ENCODE peak calls at places on chromosome 1, in ten cellular contexts. O is adrenal gland, H is thoracic aorta, R is kidney, D is fibroblast of mammary gland, E is stomach, K is kidney epithelial cell, J is OCI-LY7, C is sigmoid colon, X is AG09309. F is an unnamed sample.

GRCh38 chr1:168767885-168768584 is 39.0 kb upstream of the DPT start:
- DNase-seq in O (peak; percentile 26), H (no peak), R (peak; percentile 52), D (peak; percentile 79), E (peak; percentile 32), K (no peak), J (no peak), C (peak; percentile 78), X (no peak), F (peak; percentile 63)

GRCh38 chr1:39164256-39164655 is 40.2 kb upstream of the MACF1 start:
- DNase-seq in O (no peak), H (no peak), R (no peak), D (no peak), E (no peak), K (no peak), J (no peak), C (no peak), X (no peak), F (no peak)

GRCh38 chr1:227926896-227927885 is 20.5 kb downstream of the WNT9A start:
- DNase-seq in O (no peak), H (no peak), R (peak; percentile 54), D (no peak), E (no peak), K (no peak), J (no peak), C (no peak), X (no peak), F (no peak)

GRCh38 chr1:41823453-41823852 is 95.3 kb downstream of the HIVEP3 start:
- DNase-seq in O (no peak), H (no peak), R (no peak), D (no peak), E (peak; percentile 44), K (no peak), J (no peak), C (no peak), X (no peak), F (peak; percentile 11)

GRCh38 chr1:225658041-225658440 is 5.1 kb upstream of the ENAH start:
- DNase-seq in O (no peak), H (no peak), R (no peak), D (no peak), E (no peak), K (no peak), J (no peak), C (no peak), X (no peak), F (no peak)

GRCh38 chr1:84823991-84824390 is 69.0 kb downstream of the LPAR3 start:
- DNase-seq in O (no peak), H (no peak), R (no peak), D (no peak), E (no peak), K (no peak), J (no peak), C (no peak), X (no peak), F (no peak)

GRCh38 chr1:145688924-145689323 is 18.2 kb downstream of the PDZK1 start:
- DNase-seq in O (no peak), H (no peak), R (no peak), D (no peak), E (no peak), K (no peak), J (no peak), C (no peak), X (no peak), F (no peak)

GRCh38 chr1:39214021-39214713 is 9.7 kb downstream of the MACF1 start:
- DNase-seq in O (no peak), H (no peak), R (no peak), D (no peak), E (no peak), K (no peak), J (no peak), C (no peak), X (no peak), F (no peak)

GRCh38 chr1:11339346-11340247 is 66.6 kb downstream of the UBIAD1 start:
- DNase-seq in O (no peak), H (no peak), R (peak; percentile 62), D (no peak), E (no peak), K (no peak), J (no peak), C (no peak), X (no peak), F (no peak)

GRCh38 chr1:151949371-151950193 is 40.3 kb upstream of the THEM4 start:
- DNase-seq in O (peak; percentile 66), H (no peak), R (peak; percentile 76), D (no peak), E (no peak), K (no peak), J (no peak), C (no peak), X (no peak), F (no peak)

GRCh38 chr1:22521692-22522091 is 41.6 kb upstream of the EPHA8 start:
- DNase-seq in O (no peak), H (no peak), R (no peak), D (no peak), E (no peak), K (no peak), J (no peak), C (no peak), X (no peak), F (no peak)

GRCh38 chr1:43277116-43277876 is 7.5 kb downstream of the TMEM125 start:
- DNase-seq in O (no peak), H (no peak), R (peak; percentile 32), D (no peak), E (no peak), K (no peak), J (no peak), C (peak; percentile 59), X (no peak), F (no peak)

GRCh38 chr1:157439318-157439954 is 112.9 kb downstream of the FCRL5 start:
- DNase-seq in O (no peak), H (no peak), R (no peak), D (no peak), E (no peak), K (no peak), J (no peak), C (no peak), X (no peak), F (no peak)

DNA sequence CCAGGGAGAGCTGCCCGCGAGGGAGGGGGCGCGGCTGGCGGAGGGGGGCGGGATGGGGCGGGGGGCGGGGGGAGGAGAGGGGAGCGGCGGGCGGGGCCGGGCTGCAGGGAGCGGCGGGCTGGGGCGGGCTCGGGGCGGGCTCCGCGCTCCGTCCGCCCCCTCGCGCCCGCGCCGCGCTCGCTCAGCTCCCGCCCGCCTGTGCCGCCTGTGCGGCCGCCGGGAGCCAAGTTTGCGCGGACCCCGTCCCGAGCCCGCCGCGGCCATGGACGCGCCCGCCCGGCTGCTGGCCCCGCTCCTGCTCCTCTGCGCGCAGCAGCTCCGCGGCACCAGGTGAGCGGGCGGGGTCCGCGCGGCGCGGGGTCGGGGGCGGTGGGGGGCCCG is at the start of gene GABRD:
- DNase-seq in O (no peak), H (no peak), R (no peak), D (no peak), E (no peak), K (no peak), J (no peak), C (no peak), X (no peak), F (no peak)
- H3K4me3 ChIP-seq in O (no peak within 1 kb of the TSS), H (no peak within 1 kb of the TSS), R (no peak within 1 kb of the TSS), D (no peak within 1 kb of the TSS), E (peak within 1 kb of the TSS; percentile 29), K (no peak within 1 kb of the TSS), J (no peak within 1 kb of the TSS), C (peak within 1 kb of the TSS; percentile 25), X (no peak within 1 kb of the TSS), F (no peak within 1 kb of the TSS)

DNA sequence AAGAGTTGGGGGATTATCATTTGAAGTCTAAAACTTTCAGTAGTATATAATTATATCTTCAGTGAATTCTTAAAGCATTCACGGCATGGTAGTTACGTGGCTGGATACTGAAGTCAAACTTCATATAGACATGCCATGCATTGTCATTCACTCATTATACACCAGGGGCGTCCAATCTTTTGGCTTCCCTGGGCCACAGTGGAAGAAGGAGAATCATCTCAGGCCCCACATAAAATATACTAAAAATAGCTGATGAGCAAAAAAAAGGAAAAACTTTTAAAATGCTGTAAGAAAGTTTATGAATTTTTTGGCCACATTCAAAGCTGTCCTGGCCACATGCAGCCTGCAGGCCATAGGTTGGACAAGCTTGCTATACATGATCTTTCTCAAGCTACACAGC is 43.8 kb downstream of the DENND1B start:
- DNase-seq in O (no peak), H (no peak), R (no peak), D (no peak), E (no peak), K (no peak), J (no peak), C (no peak), X (no peak), F (no peak)
- TF ChIP-seq CTCF in O (no peak), H (no peak), R (no peak), D (no peak), E (no peak), K (no peak), J (peak; percentile 45), C (no peak), X (no peak), F (peak; percentile 5)

DNA sequence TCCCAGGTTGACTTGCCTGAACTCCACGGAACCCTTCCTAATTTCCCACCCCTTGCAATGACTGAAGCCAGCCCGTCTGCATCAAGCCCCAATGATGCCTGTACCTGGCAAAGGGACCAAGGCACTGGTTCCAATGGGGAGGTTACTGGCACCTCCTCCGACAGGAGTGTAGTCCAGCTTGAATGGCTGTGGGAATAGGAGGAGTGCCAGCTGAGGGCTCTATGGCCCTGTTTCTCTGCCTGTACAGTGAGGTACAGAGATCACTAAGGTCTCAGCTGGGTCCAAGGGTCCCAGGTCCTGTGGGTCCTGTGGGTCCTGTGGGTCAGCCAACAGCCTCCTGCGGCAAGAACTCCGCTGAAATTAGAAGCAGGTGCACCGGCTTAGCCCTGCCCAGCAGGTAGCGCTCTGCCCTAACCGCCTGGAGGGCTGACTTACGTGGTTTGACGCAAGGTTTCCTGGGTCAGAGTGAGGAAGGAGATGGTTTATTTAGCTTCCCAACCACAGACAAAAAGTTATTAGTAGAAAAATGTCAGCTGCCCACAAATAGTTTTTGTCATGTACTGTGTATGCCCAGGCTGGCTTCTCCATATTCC is 9.9 kb upstream of the SPRR4 start:
- DNase-seq in O (no peak), H (no peak), R (no peak), D (no peak), E (no peak), K (no peak), J (no peak), C (no peak), X (no peak), F (no peak)
- H3K4me3 ChIP-seq in O (no peak overlapping the region), H (no peak overlapping the region), R (no peak overlapping the region), D (no peak overlapping the region), E (no peak overlapping the region), K (no peak overlapping the region), J (no peak overlapping the region), C (no peak overlapping the region), X (no peak overlapping the region), F (no peak overlapping the region)

DNA sequence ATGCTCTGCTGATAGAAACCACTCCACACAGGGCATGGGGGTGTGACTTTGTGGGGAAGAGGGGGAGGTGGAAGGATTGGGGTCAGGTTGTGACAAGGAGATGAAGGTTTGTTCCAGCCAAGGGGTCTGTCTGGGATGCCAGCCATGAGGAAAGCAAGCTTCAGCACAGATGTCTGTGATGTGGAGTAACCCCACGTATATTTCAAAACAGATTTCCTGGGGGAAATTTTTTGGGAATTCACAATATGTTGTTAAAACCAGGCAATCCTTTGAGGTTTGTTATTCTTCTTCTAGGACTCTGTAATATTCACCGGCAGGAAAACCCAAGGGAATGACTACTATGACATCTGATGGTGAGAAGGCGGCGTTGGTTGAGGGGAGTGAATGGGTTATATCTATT is 255.0 kb upstream of the FGGY start:
- DNase-seq in O (no peak), H (no peak), R (no peak), D (peak; percentile 76), E (no peak), K (no peak), J (no peak), C (no peak), X (no peak), F (no peak)
- TF ChIP-seq CTCF in O (no peak), H (no peak), R (no peak), D (no peak), E (no peak), K (no peak), J (no peak), C (no peak), X (peak; percentile 48), F (no peak)